ENCODE peak calls at places on chromosomes 2 and 18, in five cellular contexts. O is A549, E is tibial nerve, D is left lung, W is left ventricle myocardium inferior. X is an unnamed sample.
A peak's percentile ranks its signal among the peaks of the same experiment; 100 is the strongest.

GRCh38 chr2:126785236-126785635 is 113.5 kb upstream of the TEX51 start:
- DNase-seq in W (no peak), O (no peak), E (no peak), D (no peak), X (no peak)

GRCh38 chr2:96977631-96978195 is 8.7 kb downstream of the FAM178B start:
- DNase-seq in D (no peak), E (no peak), W (no peak), O (peak; percentile 35), X (no peak)

GRCh38 chr2:152542995-152543481 is 174.2 kb downstream of the PRPF40A start:
- DNase-seq in W (no peak), D (no peak), O (peak; percentile 15), E (no peak), X (no peak)

GRCh38 chr2:88999365-88999764 is 307.9 kb downstream of the RPIA start:
- DNase-seq in O (no peak), W (no peak), D (no peak), E (no peak), X (no peak)

GRCh38 chr2:222413295-222413911 is 10.9 kb upstream of the SGPP2 start:
- DNase-seq in O (no peak), D (no peak), W (no peak), E (no peak), X (no peak)

GRCh38 chr2:195563857-195564512 is 93.0 kb upstream of the SLC39A10 start:
- DNase-seq in E (no peak), O (no peak), W (no peak), D (no peak), X (no peak)

GRCh38 chr2:38791747-38792146 is 13.7 kb downstream of the GEMIN6 start:
- DNase-seq in D (no peak), W (no peak), E (no peak), O (no peak), X (no peak)

GRCh38 chr18:63141777-63142176 is 177.8 kb downstream of the BCL2 start:
- DNase-seq in O (no peak), W (no peak), E (no peak), D (no peak), X (no peak)

GRCh38 chr2:78677774-78678173 is 347.7 kb upstream of the REG3G start:
- DNase-seq in D (no peak), E (no peak), W (no peak), O (no peak), X (no peak)

GRCh38 chr2:43777306-43777926 is 3.6 kb downstream of the DYNC2LI1 start:
- DNase-seq in W (no peak), D (no peak), E (no peak), O (no peak), X (no peak)

GRCh38 chr2:75800456-75800855 is 89.7 kb upstream of the GCFC2 start:
- DNase-seq in E (no peak), W (no peak), D (no peak), O (no peak), X (no peak)

GRCh38 chr2:158890296-158890905 is 78.0 kb upstream of the TANC1 start:
- DNase-seq in E (no peak), W (no peak), D (no peak), O (no peak), X (no peak)

GRCh38 chr18:14939141-14939540 is 191.2 kb downstream of the ANKRD30B start:
- DNase-seq in W (no peak), D (no peak), O (no peak), E (no peak), X (no peak)

GRCh38 chr2:121664713-121665112 is 15.5 kb upstream of the CLASP1 start:
- DNase-seq in O (no peak), D (no peak), E (no peak), W (no peak), X (no peak)

GRCh38 chr2:207408086-207408794 is 121.5 kb upstream of the CREB1 start:
- DNase-seq in E (no peak), D (no peak), W (no peak), O (peak; percentile 2), X (no peak)

GRCh38 chr2:240376739-240377138 is 58.7 kb upstream of the GPC1 start:
- DNase-seq in W (no peak), D (no peak), O (no peak), E (no peak), X (no peak)

GRCh38 chr2:128584296-128584900 is 265.7 kb upstream of the HS6ST1 start:
- DNase-seq in O (no peak), W (no peak), E (no peak), D (no peak), X (no peak)

GRCh38 chr2:106142683-106143082 is 51.4 kb downstream of the UXS1 start:
- DNase-seq in W (no peak), E (no peak), D (no peak), O (no peak), X (no peak)

GRCh38 chr2:213848631-213849030 is 562.2 kb upstream of the VWC2L start:
- DNase-seq in W (no peak), D (no peak), O (no peak), E (no peak), X (no peak)

GRCh38 chr2:60439219-60439974 is 114.1 kb downstream of the BCL11A start:
- DNase-seq in D (peak; percentile 72), O (no peak), E (no peak), W (peak; percentile 39), X (no peak)

GRCh38 chr18:21599585-21600525 is 649 bp downstream of the ESCO1 start:
- DNase-seq in W (peak; percentile 45), O (peak; percentile 21), D (no peak), E (no peak), X (peak; percentile 68)

GRCh38 chr18:7945882-7946281 is 378.8 kb downstream of the PTPRM start:
- DNase-seq in O (peak; percentile 57), D (no peak), W (no peak), E (no peak), X (no peak)

GRCh38 chr2:10980886-10981425 is 69.2 kb downstream of the KCNF1 start:
- DNase-seq in E (no peak), W (no peak), O (no peak), D (no peak), X (no peak)

GRCh38 chr2:31079665-31080064 is 58.6 kb downstream of the GALNT14 start:
- DNase-seq in O (no peak), W (no peak), D (no peak), E (no peak), X (no peak)

GRCh38 chr2:218703341-218703740 is 7.3 kb upstream of the TTLL4 start:
- DNase-seq in W (no peak), E (no peak), D (no peak), O (no peak), X (no peak)

GRCh38 chr2:38076710-38077430 is 919 bp upstream of the CYP1B1 start:
- DNase-seq in E (peak; percentile 68), D (peak; percentile 86), O (peak; percentile 78), W (peak; percentile 83), X (peak; percentile 79)

GRCh38 chr2:127066942-127067341 is 40.0 kb downstream of the BIN1 start:
- DNase-seq in D (peak; percentile 76), W (peak; percentile 68), O (no peak), E (peak; percentile 66), X (peak; percentile 92)

GRCh38 chr2:202208526-202208925 is 29.9 kb downstream of the SUMO1 start:
- DNase-seq in O (no peak), W (no peak), E (no peak), D (no peak), X (no peak)

GRCh38 chr2:73163522-73164367 is 38.6 kb upstream of the NOTO start:
- DNase-seq in O (peak; percentile 88), E (no peak), W (peak; percentile 50), D (peak; percentile 39), X (peak; percentile 61)

GRCh38 chr2:143901185-143901842 is 618.6 kb downstream of the ZEB2 start:
- DNase-seq in D (no peak), E (no peak), W (no peak), O (no peak), X (no peak)

GRCh38 chr2:156229724-156230362 is 102.7 kb downstream of the NR4A2 start:
- DNase-seq in D (no peak), E (no peak), W (no peak), O (no peak), X (no peak)

GRCh38 chr2:28576714-28577113 is 80.9 kb downstream of the PLB1 start:
- DNase-seq in D (no peak), W (no peak), O (no peak), E (no peak), X (no peak)
- H3K27ac ChIP-seq in D (no peak overlapping the region), W (no peak overlapping the region), O (no peak overlapping the region), E (no peak overlapping the region), X (peak overlapping the region; percentile 47)

GRCh38 chr2:55000335-55000734 is 49.9 kb downstream of the RTN4 start:
- DNase-seq in D (no peak), W (no peak), E (no peak), O (no peak), X (no peak)

GRCh38 chr2:55009277-55010055 is 40.8 kb downstream of the RTN4 start:
- DNase-seq in W (no peak), O (no peak), D (no peak), E (no peak), X (no peak)

GRCh38 chr2:54999182-54999581 is 51.1 kb downstream of the RTN4 start:
- DNase-seq in W (no peak), D (no peak), O (no peak), E (no peak), X (no peak)

GRCh38 chr2:55003706-55004639 is 46.3 kb downstream of the RTN4 start:
- DNase-seq in W (no peak), O (no peak), D (no peak), E (no peak), X (no peak)
- H3K27ac ChIP-seq in W (no peak overlapping the region), O (no peak overlapping the region), D (no peak overlapping the region), E (no peak overlapping the region), X (peak overlapping the region; percentile 95)

DNA sequence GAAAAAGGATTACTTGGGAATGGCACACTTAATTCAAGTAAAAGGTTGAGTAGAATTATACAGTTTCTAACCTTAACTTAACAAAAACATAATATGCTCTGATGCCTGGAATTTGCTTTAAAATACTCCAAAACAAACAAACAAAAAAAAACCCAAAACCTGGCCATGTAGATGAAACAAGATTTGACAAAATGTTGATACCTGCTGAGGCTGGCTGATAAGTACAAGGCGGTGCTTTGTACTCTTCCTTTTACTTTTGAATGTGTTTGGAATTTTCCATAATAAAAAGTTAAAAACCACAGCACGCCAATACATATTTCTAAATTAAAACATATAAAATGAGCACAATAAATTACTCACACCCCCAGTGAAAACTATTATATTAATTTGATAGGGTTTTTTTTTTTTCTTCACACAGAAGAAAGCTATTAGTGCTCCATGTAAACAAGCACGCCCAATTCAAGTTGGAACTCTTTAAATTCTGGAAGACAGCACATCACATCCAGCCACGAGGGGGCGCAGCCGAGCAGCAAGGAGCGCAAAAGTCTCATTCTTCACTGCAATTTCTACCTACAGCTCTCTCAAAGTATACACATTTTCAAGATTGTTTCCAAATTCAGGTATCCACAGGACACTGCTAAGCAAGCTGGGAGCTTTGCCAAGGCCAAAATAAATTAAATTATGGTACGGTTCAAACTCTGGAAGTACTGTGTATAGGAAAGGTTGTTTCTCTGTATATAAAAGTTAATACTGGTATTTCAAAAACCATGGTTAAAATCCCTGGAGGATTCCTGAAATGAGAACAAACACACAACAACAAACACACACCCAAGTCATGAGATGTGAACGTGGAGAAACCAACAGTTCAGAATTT is 7.5 kb downstream of the SERTAD2 start:
- DNase-seq in D (peak; percentile 81), O (peak; percentile 41), E (peak; percentile 88), W (peak; percentile 89), X (peak; percentile 87)
- H3K27ac ChIP-seq in D (no peak overlapping the region), O (peak overlapping the region; percentile 95), E (peak overlapping the region; percentile 38), W (peak overlapping the region; percentile 94), X (peak overlapping the region; percentile 98)

DNA sequence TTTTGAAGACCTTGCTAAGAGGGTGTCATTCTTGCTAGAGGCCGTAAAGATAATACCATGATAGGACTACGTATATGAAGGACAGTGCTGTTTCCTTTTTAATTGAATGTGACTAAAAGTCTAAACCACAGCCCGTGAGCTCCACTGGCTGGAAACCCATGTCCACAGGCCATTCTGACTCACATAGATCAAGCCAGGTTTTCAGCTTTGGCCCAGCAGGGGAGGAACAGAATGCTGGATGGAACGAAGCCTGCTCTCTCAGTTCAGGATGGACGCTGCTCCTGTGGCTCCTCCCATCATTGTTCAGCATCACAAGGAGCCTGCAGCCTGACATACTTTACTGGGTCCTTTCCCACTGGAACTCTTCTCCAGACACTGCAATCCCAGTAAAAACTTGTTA is 47.6 kb downstream of the ALPK2 start:
- DNase-seq in O (peak; percentile 31), E (no peak), D (no peak), W (no peak), X (peak; percentile 61)
- H3K27ac ChIP-seq in O (peak overlapping the region; percentile 80), E (no peak overlapping the region), D (no peak overlapping the region), W (no peak overlapping the region), X (peak overlapping the region; percentile 92)